ENCODE peak calls at places on chromosomes 6 and 20, in nine cellular contexts. J, B, L, W, V, P, Y, C and F are unnamed samples.

GRCh38 chr20:49179368-49180277 is 8.5 kb downstream of the STAU1 start:
- DNase-seq in L (no peak), C (no peak), J (no peak), B (no peak), Y (no peak), W (no peak), V (peak; percentile 28), P (no peak), F (no peak)

GRCh38 chr6:7139835-7140470 is 32.2 kb downstream of the RREB1 start:
- DNase-seq in Y (no peak), C (no peak), W (no peak), B (no peak), P (peak; percentile 73), L (no peak), J (no peak), V (no peak), F (peak; percentile 82)

GRCh38 chr20:35463455-35464300 is 8.3 kb downstream of the CEP250 start:
- DNase-seq in J (peak; percentile 71), W (peak; percentile 40), C (peak; percentile 59), L (no peak), Y (no peak), V (peak; percentile 79), B (peak; percentile 47), P (peak; percentile 82), F (peak; percentile 78)

GRCh38 chr6:7811441-7811840 is 85.5 kb downstream of the BMP6 start:
- DNase-seq in P (no peak), J (no peak), V (no peak), B (no peak), Y (no peak), C (no peak), W (no peak), L (no peak), F (no peak)

GRCh38 chr6:26640806-26641205 is 18.7 kb downstream of the ZNF322 start:
- DNase-seq in L (no peak), V (no peak), B (no peak), C (no peak), J (no peak), W (no peak), Y (no peak), P (no peak), F (no peak)

GRCh38 chr20:47809161-47809560 is 23.9 kb upstream of the SULF2 start:
- DNase-seq in Y (no peak), B (no peak), C (no peak), W (no peak), V (no peak), J (no peak), P (no peak), L (no peak), F (no peak)

GRCh38 chr6:126535585-126535984 is 195.7 kb downstream of the CENPW start:
- DNase-seq in W (no peak), B (no peak), L (no peak), P (no peak), J (no peak), V (no peak), C (no peak), Y (no peak), F (no peak)

GRCh38 chr20:49747707-49748524 is 34.2 kb upstream of the B4GALT5 start:
- DNase-seq in B (no peak), J (peak; percentile 50), V (peak; percentile 69), L (peak; percentile 94), C (peak; percentile 52), Y (no peak), W (no peak), P (peak; percentile 67), F (peak; percentile 86)

GRCh38 chr20:47315339-47315662 is 41.2 kb downstream of the ZMYND8 start:
- DNase-seq in B (no peak), P (no peak), V (peak; percentile 21), Y (no peak), W (no peak), L (no peak), J (peak; percentile 38), C (no peak), F (no peak)

GRCh38 chr6:9890469-9890868 is 524.4 kb downstream of the TFAP2A start:
- DNase-seq in P (no peak), W (no peak), J (no peak), C (no peak), B (no peak), L (no peak), Y (no peak), V (no peak), F (no peak)

GRCh38 chr6:139605350-139605749 is 230.9 kb upstream of the CITED2 start:
- DNase-seq in P (no peak), J (peak; percentile 92), Y (no peak), B (no peak), V (no peak), W (no peak), C (no peak), L (no peak), F (no peak)

GRCh38 chr6:158347335-158347734 is 35.1 kb downstream of the TULP4 start:
- DNase-seq in W (no peak), J (no peak), P (no peak), C (no peak), B (no peak), L (no peak), V (no peak), Y (no peak), F (no peak)

GRCh38 chr6:149031545-149032317 is 284.9 kb downstream of the UST start:
- DNase-seq in B (peak; percentile 40), J (peak; percentile 85), C (no peak), Y (no peak), P (no peak), V (no peak), L (no peak), W (peak; percentile 27), F (no peak)

GRCh38 chr20:44959082-44959895 is 908 bp downstream of the TOMM34 start:
- DNase-seq in Y (no peak), C (no peak), P (peak; percentile 72), V (peak; percentile 76), W (no peak), L (no peak), J (peak; percentile 86), B (no peak), F (peak; percentile 72)

DNA sequence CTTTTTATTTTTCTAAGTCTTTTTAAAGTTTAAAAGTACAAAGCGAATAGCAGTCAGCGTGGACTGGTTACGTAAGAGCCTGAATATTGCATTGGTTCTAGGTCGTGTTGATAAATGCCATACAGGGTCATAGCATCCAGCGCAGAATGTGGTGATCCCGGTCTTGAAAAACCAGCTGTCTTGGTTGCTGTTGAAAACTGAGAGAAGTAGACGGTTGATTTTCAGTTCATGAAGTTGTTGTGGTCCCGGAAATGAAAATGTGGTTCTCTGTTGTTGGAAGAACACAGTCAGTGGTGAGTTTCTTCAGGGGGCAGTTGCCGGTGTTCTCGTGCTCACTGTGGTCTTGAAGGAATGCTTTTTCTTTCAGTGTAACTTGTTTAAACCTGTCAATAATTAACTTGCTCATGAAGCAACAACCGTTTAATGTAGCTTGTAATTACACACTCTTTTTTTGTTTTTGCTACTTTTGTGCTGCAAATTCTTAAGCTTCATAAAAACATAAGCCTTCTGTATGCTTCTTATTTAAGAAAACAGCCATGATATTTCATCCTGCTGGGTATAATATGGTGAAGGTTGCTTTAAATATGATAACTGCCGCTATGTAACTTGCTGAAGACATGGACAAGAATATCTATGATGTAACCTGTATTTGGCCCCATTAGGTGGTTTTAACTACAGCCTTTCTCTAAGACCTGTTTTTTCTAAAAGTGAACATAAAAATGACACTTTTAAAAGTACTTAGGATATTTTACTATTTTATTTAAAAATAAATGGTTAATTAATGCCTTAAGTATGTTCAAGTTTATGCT is 64.8 kb upstream of the KIF25 start:
- DNase-seq in V (peak; percentile 2), W (no peak), J (no peak), Y (no peak), C (peak; percentile 54), P (no peak), L (no peak), B (no peak), F (no peak)
- TF ChIP-seq POLR2A in V (no peak), W (no peak), J (no peak), Y (no peak), C (peak; percentile 64), P (no peak), L (no peak), B (no peak), F (no peak)

DNA sequence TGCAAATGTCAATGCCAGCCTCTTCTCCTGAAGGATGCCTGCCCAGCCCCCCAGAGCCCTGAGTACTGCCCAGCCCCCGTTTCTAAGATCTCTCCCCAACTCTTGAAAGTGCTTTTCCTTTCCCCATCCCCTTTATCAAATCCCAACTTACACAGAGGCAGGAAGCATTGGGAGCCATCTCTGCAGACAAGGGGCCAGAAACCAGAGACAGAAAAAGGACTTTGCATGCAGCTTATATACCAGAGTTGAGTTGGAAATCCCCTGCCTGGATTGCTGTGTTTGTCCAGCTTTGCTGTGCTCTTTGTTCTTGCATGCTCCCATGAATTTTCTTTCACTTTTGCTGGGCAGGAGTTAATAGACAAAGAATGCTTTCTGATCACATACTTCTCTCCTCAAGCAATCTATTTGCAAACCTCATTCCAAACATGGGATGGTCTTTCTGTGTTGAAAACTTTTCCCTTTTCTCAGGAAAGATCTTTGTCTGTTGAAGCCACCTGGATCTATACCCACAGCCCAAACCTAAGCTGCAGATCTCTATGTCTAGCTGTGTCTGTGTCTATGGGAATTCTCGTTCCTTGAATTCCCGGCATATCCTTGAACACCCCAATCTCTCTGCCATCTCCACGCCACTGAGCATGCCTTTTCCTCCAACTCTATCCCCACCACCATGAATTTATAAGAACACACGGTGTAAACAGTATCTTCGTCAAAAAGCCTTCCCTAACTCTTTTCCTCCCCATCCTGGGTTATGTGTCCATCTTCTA is at the start of gene UBD:
- DNase-seq in C (no peak), B (no peak), V (no peak), W (no peak), L (no peak), Y (no peak), J (no peak), P (no peak), F (no peak)
- TF ChIP-seq POLR2A in C (peak; percentile 57), B (no peak), V (no peak), W (no peak), L (no peak), Y (peak; percentile 46), J (no peak), P (no peak), F (no peak)

GRCh38 chr6:28383235-28384142 is 16.1 kb downstream of the ZSCAN12 start:
- DNase-seq in P (peak; percentile 86), V (peak; percentile 93), W (peak; percentile 82), J (peak; percentile 93), B (peak; percentile 71), L (peak; percentile 94), Y (no peak), C (peak; percentile 88), F (peak; percentile 86)
- TF ChIP-seq POLR2A in P (peak; percentile 35), V (no peak), W (peak; percentile 62), J (peak; percentile 77), B (peak; percentile 37), L (no peak), Y (peak; percentile 37), C (peak; percentile 59), F (peak; percentile 66)

GRCh38 chr6:94736231-94736630 is 841.1 kb upstream of the MANEA start:
- DNase-seq in P (no peak), L (no peak), V (no peak), Y (no peak), B (no peak), W (no peak), J (no peak), C (no peak), F (no peak)

GRCh38 chr6:94733066-94733465 is 844.3 kb upstream of the MANEA start:
- DNase-seq in W (no peak), Y (no peak), J (no peak), P (no peak), L (no peak), C (no peak), V (no peak), B (no peak), F (no peak)

DNA sequence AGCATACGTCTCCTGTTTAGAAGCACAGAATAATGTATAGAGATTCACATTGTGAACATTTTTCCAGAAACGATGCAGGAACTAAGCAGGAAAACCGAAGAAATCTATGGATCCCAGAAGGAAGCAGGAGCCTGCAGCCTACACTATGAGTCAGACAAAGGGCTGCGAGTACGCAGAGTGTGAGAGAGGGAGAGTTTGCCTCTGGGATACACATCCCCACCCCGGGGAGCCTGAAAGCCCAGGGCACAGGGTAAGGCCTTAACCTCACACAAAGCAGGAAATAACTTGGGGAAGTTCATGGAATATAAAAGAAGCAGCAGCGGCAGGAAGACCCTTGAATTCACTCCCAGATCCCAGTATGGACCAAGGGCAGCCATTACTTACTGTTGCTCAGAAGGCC is 842.1 kb upstream of the MANEA start:
- DNase-seq in V (no peak), L (no peak), J (no peak), Y (no peak), C (no peak), W (no peak), B (no peak), P (no peak), F (no peak)
- TF ChIP-seq POLR2A in V (no peak), L (no peak), J (no peak), Y (no peak), C (no peak), W (no peak), B (no peak), P (no peak), F (no peak)